ENCODE peak calls at places on chromosomes 4 and X, in eight cellular contexts. S is H7; Q is activated CD8-positive, alpha-beta memory T cell treated with anti-CD3 and anti-CD28 coated beads for 1 hour; V is astrocyte of the spinal cord; Y is activated CD4-positive, alpha-beta T cell treated with anti-CD3 and anti-CD28 coated beads, Interleukin-2, amount 10 ng/mL, durations not matched to agents 7 days and 5 days; T is ureter; C is stimulated activated CD8-positive, alpha-beta memory T cell treated with anti-CD3 and anti-CD28 coated beads, Interleukin-12 subunit alpha, Interleukin-12 subunit beta, amount 100 ng/mL, for 4 hours; F is BE2C. G is an unnamed sample.

GRCh38 chrX:110409925-110410324 is 51.3 kb downstream of the RTL9 start:
- DNase-seq in Y (no peak), F (no peak), C (no peak), V (peak), S (no peak), T (no peak), Q (no peak), G (no peak)

GRCh38 chr4:105966046-105966445 is 70.8 kb downstream of the NPNT start:
- DNase-seq in T (no peak), Y (no peak), Q (no peak), V (peak), C (no peak), S (no peak), F (no peak), G (peak)

GRCh38 chr4:137678796-137679195 is 146.5 kb upstream of the PCDH18 start:
- DNase-seq in Y (no peak), S (no peak), F (no peak), Q (no peak), V (peak), T (no peak), C (no peak), G (no peak)

GRCh38 chrX:72346306-72346949 is 40.7 kb upstream of the CITED1 start:
- DNase-seq in C (no peak), Q (no peak), Y (no peak), V (no peak), T (no peak), F (no peak), S (no peak), G (no peak)

GRCh38 chrX:48487362-48487785 is 11.4 kb downstream of the FTSJ1 start:
- DNase-seq in Q (no peak), S (no peak), T (no peak), C (no peak), Y (no peak), V (peak), F (no peak), G (no peak)

GRCh38 chr4:184893836-184894571 is 68.2 kb upstream of the ACSL1 start:
- DNase-seq in V (no peak), T (no peak), F (no peak), Y (no peak), C (no peak), Q (no peak), S (no peak), G (no peak)

GRCh38 chr4:182897601-182898478 is 19.3 kb downstream of the DCTD start:
- DNase-seq in F (no peak), Y (no peak), V (no peak), C (no peak), T (no peak), S (no peak), Q (no peak), G (no peak)

GRCh38 chr4:171966356-171966755 is 153.2 kb downstream of the GALNTL6 start:
- DNase-seq in V (no peak), Y (no peak), T (no peak), Q (no peak), C (no peak), S (no peak), F (no peak), G (no peak)

G was measured in COLO829.